ENCODE peak calls at places on chromosomes 5 and 9, in four cellular contexts. One of them, this sample, is unnamed.

GRCh38 chr5:68251804-68252648 is 36.5 kb downstream of the PIK3R1 start:
- DNase-seq in CD8-positive, alpha-beta T cell: no peak
- DNase-seq in SJSA1: no peak
- DNase-seq in stomach: no peak
- DNase-seq in this sample: no peak

GRCh38 chr5:24712047-24712446 is 67.3 kb upstream of the CDH10 start:
- DNase-seq in CD8-positive, alpha-beta T cell: no peak
- DNase-seq in SJSA1: no peak
- DNase-seq in stomach: no peak
- DNase-seq in this sample: no peak

GRCh38 chr9:137817236-137818200 is 60.1 kb upstream of the CACNA1B start:
- DNase-seq in CD8-positive, alpha-beta T cell: no peak
- DNase-seq in SJSA1: no peak
- DNase-seq in stomach: no peak
- DNase-seq in this sample: no peak

GRCh38 chr9:11312976-11313375 is 700.2 kb upstream of the PTPRD start:
- DNase-seq in CD8-positive, alpha-beta T cell: no peak
- DNase-seq in SJSA1: no peak
- DNase-seq in stomach: no peak
- DNase-seq in this sample: no peak

GRCh38 chr5:7518947-7519560 is 123.1 kb downstream of the ADCY2 start:
- DNase-seq in CD8-positive, alpha-beta T cell: no peak
- DNase-seq in SJSA1: no peak
- DNase-seq in stomach: no peak
- DNase-seq in this sample: peak; percentile 54

GRCh38 chr9:80410106-80410505 is 838.3 kb downstream of the TLE4 start:
- DNase-seq in CD8-positive, alpha-beta T cell: no peak
- DNase-seq in SJSA1: no peak
- DNase-seq in stomach: no peak
- DNase-seq in this sample: peak; percentile 72

GRCh38 chr5:131536211-131536826 is 98.7 kb downstream of the RAPGEF6 start:
- DNase-seq in CD8-positive, alpha-beta T cell: no peak
- DNase-seq in SJSA1: no peak
- DNase-seq in stomach: no peak
- DNase-seq in this sample: no peak

GRCh38 chr5:157648275-157648990 is 3.8 kb downstream of the SOX30 start:
- DNase-seq in CD8-positive, alpha-beta T cell: no peak
- DNase-seq in SJSA1: no peak
- DNase-seq in stomach: no peak
- DNase-seq in this sample: no peak

GRCh38 chr5:36208786-36209185 is 32.9 kb downstream of the NADK2 start:
- DNase-seq in CD8-positive, alpha-beta T cell: no peak
- DNase-seq in SJSA1: no peak
- DNase-seq in stomach: no peak
- DNase-seq in this sample: no peak

GRCh38 chr5:1827410-1828397 is 26.5 kb downstream of the NDUFS6 start:
- DNase-seq in CD8-positive, alpha-beta T cell: peak; percentile 26
- DNase-seq in SJSA1: no peak
- DNase-seq in stomach: no peak
- DNase-seq in this sample: no peak

GRCh38 chr5:128749584-128749983 is 211.5 kb upstream of the FBN2 start:
- DNase-seq in CD8-positive, alpha-beta T cell: no peak
- DNase-seq in SJSA1: no peak
- DNase-seq in stomach: no peak
- DNase-seq in this sample: no peak

GRCh38 chr5:73899055-73899454 is 273.1 kb downstream of the ARHGEF28 start:
- DNase-seq in CD8-positive, alpha-beta T cell: no peak
- DNase-seq in SJSA1: no peak
- DNase-seq in stomach: no peak
- DNase-seq in this sample: no peak

GRCh38 chr5:137583129-137583528 is 84.0 kb upstream of the SPOCK1 start:
- DNase-seq in CD8-positive, alpha-beta T cell: no peak
- DNase-seq in SJSA1: no peak
- DNase-seq in stomach: no peak
- DNase-seq in this sample: no peak

GRCh38 chr5:79875230-79875629 is 115.8 kb downstream of the MTX3 start:
- DNase-seq in CD8-positive, alpha-beta T cell: no peak
- DNase-seq in SJSA1: no peak
- DNase-seq in stomach: no peak
- DNase-seq in this sample: no peak

GRCh38 chr5:142544946-142545652 is 140.8 kb downstream of the FGF1 start:
- DNase-seq in CD8-positive, alpha-beta T cell: no peak
- DNase-seq in SJSA1: peak; percentile 49
- DNase-seq in stomach: no peak
- DNase-seq in this sample: no peak

GRCh38 chr9:83964973-83965349 is 15.1 kb downstream of the HNRNPK start:
- DNase-seq in CD8-positive, alpha-beta T cell: no peak
- DNase-seq in SJSA1: no peak
- DNase-seq in stomach: no peak
- DNase-seq in this sample: no peak
- H3K27ac ChIP-seq in CD8-positive, alpha-beta T cell: no peak overlapping the region
- H3K27ac ChIP-seq in SJSA1: peak overlapping the region; percentile 24
- H3K27ac ChIP-seq in stomach: no peak overlapping the region
- H3K27ac ChIP-seq in this sample: no peak overlapping the region

DNA sequence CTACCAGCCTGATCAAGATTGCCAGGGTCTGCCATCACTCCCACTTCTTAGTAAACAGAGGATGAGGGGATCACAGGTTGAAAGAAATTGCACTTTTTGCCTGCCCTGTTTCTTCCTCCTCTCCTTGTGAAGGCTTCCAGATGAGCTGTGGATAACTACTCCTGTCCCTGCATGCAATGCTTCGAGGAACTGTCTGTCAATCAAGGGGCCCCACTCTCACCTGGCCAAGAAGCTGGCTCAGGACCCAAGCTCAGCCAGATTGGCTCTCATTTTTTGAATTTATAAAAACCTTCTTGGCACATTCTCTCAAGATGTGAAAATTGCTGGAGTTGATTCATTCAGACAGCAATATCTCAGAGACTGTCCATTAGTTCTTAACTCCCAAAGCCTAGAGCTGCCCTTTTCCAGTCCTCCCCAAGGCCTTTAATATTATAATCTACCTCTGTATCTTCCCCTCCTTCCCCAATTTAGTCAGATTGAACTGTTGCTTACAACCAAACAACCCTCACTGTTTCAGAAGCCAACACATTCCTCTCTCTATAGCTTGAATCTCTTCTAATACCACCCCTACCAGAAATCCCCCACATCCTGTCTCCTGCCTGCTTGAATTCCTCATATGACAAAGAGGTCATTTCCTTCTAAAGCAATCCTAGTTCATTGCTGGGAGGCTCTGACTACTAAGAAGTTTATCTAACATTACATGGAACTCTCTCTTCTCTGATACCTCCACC is 11.3 kb downstream of the SPARC start:
- DNase-seq in CD8-positive, alpha-beta T cell: no peak
- DNase-seq in SJSA1: peak; percentile 86
- DNase-seq in stomach: no peak
- DNase-seq in this sample: no peak
- H3K4me1 ChIP-seq in CD8-positive, alpha-beta T cell: no peaks in the 10 kb centered on the region
- H3K4me1 ChIP-seq in SJSA1: peaks cover 98% of the 10 kb centered on the region
- H3K4me1 ChIP-seq in stomach: peaks cover 88% of the 10 kb centered on the region
- H3K4me1 ChIP-seq in this sample: peaks cover 7% of the 10 kb centered on the region

GRCh38 chr9:106755727-106756126 is 107.2 kb upstream of the ZNF462 start:
- DNase-seq in CD8-positive, alpha-beta T cell: no peak
- DNase-seq in SJSA1: no peak
- DNase-seq in stomach: peak; percentile 76
- DNase-seq in this sample: no peak
- H3K9me3 ChIP-seq in CD8-positive, alpha-beta T cell: no peaks in the 10 kb centered on the region
- H3K9me3 ChIP-seq in SJSA1: no peaks in the 10 kb centered on the region
- H3K9me3 ChIP-seq in stomach: no peaks in the 10 kb centered on the region
- H3K9me3 ChIP-seq in this sample: no peaks in the 10 kb centered on the region

GRCh38 chr5:141094481-141095262 is at the start of gene PCDHB2:
- DNase-seq in CD8-positive, alpha-beta T cell: no peak
- DNase-seq in SJSA1: peak; percentile 38
- DNase-seq in stomach: no peak
- DNase-seq in this sample: peak; percentile 84
- H3K27ac ChIP-seq in CD8-positive, alpha-beta T cell: no peak within 1 kb of the TSS
- H3K27ac ChIP-seq in SJSA1: no peak within 1 kb of the TSS
- H3K27ac ChIP-seq in stomach: no peak within 1 kb of the TSS
- H3K27ac ChIP-seq in this sample: no peak within 1 kb of the TSS

GRCh38 chr9:114172981-114173833 is 17.9 kb downstream of the COL27A1 start:
- DNase-seq in CD8-positive, alpha-beta T cell: no peak
- DNase-seq in SJSA1: no peak
- DNase-seq in stomach: no peak
- DNase-seq in this sample: no peak
- H3K4me1 ChIP-seq in CD8-positive, alpha-beta T cell: no peaks in the 10 kb centered on the region
- H3K4me1 ChIP-seq in SJSA1: peaks cover 23% of the 10 kb centered on the region
- H3K4me1 ChIP-seq in stomach: peaks cover 40% of the 10 kb centered on the region
- H3K4me1 ChIP-seq in this sample: no peaks in the 10 kb centered on the region

GRCh38 chr5:171308453-171309275 is at the start of gene TLX3:
- DNase-seq in CD8-positive, alpha-beta T cell: no peak
- DNase-seq in SJSA1: no peak
- DNase-seq in stomach: no peak
- DNase-seq in this sample: peak; percentile 74
- H3K9me3 ChIP-seq in CD8-positive, alpha-beta T cell: no peaks in the 10 kb centered on the region
- H3K9me3 ChIP-seq in SJSA1: peaks cover 34% of the 10 kb centered on the region
- H3K9me3 ChIP-seq in stomach: no peaks in the 10 kb centered on the region
- H3K9me3 ChIP-seq in this sample: no peaks in the 10 kb centered on the region

DNA sequence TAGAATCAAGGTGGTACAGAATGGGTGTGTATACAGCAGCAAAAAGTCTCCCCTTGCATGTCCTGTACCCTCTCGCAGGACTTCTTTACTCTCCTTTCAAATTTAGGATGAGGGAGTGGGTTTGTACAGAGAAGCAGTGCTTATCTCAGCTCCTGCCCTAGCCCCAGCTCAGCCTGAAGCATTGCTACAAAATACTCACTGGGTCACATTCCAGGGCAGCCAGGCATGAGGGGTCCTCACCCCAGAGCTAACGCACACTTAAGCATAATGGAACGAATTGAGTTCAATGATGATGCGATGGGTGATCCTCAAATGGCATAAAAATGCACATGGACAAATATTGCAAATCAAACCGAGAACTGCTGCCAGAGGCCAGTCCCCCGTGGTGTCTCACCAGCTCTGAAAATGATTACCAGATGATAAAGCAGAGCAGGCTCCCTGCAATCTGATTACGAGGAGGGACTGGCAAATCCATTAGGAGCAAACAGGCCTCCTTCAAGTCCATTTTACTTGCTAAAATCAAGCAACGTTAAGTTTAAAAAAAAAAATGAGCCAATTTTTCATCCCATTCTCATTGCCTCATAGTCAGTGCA is 231.6 kb upstream of the TAS2R1 start:
- DNase-seq in CD8-positive, alpha-beta T cell: no peak
- DNase-seq in SJSA1: no peak
- DNase-seq in stomach: no peak
- DNase-seq in this sample: no peak
- H3K27ac ChIP-seq in CD8-positive, alpha-beta T cell: no peak overlapping the region
- H3K27ac ChIP-seq in SJSA1: no peak overlapping the region
- H3K27ac ChIP-seq in stomach: no peak overlapping the region
- H3K27ac ChIP-seq in this sample: no peak overlapping the region

GRCh38 chr9:91039835-91040140 is 238.2 kb downstream of the SYK start:
- DNase-seq in CD8-positive, alpha-beta T cell: no peak
- DNase-seq in SJSA1: no peak
- DNase-seq in stomach: no peak
- DNase-seq in this sample: no peak
- H3K4me1 ChIP-seq in CD8-positive, alpha-beta T cell: peaks cover 11% of the 10 kb centered on the region
- H3K4me1 ChIP-seq in SJSA1: peaks cover 27% of the 10 kb centered on the region
- H3K4me1 ChIP-seq in stomach: peaks cover 23% of the 10 kb centered on the region
- H3K4me1 ChIP-seq in this sample: peaks cover 2% of the 10 kb centered on the region

GRCh38 chr5:113256671-113257452 is 177.9 kb downstream of the TSSK1B start:
- DNase-seq in CD8-positive, alpha-beta T cell: no peak
- DNase-seq in SJSA1: no peak
- DNase-seq in stomach: no peak
- DNase-seq in this sample: no peak
- H3K9me3 ChIP-seq in CD8-positive, alpha-beta T cell: no peaks in the 10 kb centered on the region
- H3K9me3 ChIP-seq in SJSA1: no peaks in the 10 kb centered on the region
- H3K9me3 ChIP-seq in stomach: no peaks in the 10 kb centered on the region
- H3K9me3 ChIP-seq in this sample: no peaks in the 10 kb centered on the region

GRCh38 chr5:69268899-69269298 is 34.2 kb downstream of the CDK7 start:
- DNase-seq in CD8-positive, alpha-beta T cell: no peak
- DNase-seq in SJSA1: no peak
- DNase-seq in stomach: no peak
- DNase-seq in this sample: no peak
- H3K27ac ChIP-seq in CD8-positive, alpha-beta T cell: no peak overlapping the region
- H3K27ac ChIP-seq in SJSA1: no peak overlapping the region
- H3K27ac ChIP-seq in stomach: no peak overlapping the region
- H3K27ac ChIP-seq in this sample: no peak overlapping the region

This sample was measured in iPS DF 6.9.